ENCODE peak calls at places on chromosomes 12 and 14, in ten cellular contexts. F, W, N, Y, Z, L, B, T, A and K are unnamed samples.

GRCh38 chr14:26596722-26597030 is 1.2 kb downstream of the NOVA1 start:
- DNase-seq in Z (no peak), B (no peak), Y (no peak), A (no peak), N (no peak), L (peak), T (no peak), W (no peak), F (no peak), K (no peak)

GRCh38 chr12:26238341-26239126 is 43.2 kb downstream of the SSPN start:
- DNase-seq in T (no peak), F (peak), N (no peak), B (no peak), L (no peak), A (no peak), Y (no peak), Z (no peak), W (no peak), K (no peak)

GRCh38 chr14:26595922-26596721 is 1.7 kb downstream of the NOVA1 start:
- DNase-seq in L (no peak), A (no peak), B (no peak), F (no peak), Z (no peak), T (no peak), W (no peak), N (no peak), Y (no peak), K (no peak)

GRCh38 chr14:53237488-53237887 is 84.4 kb upstream of the DDHD1 start:
- DNase-seq in F (no peak), A (no peak), T (no peak), Y (no peak), B (no peak), N (no peak), L (no peak), Z (no peak), W (no peak), K (no peak)

GRCh38 chr14:70188608-70189540 is at the start of gene SLC8A3:
- DNase-seq in Y (peak), N (no peak), L (peak), A (no peak), Z (no peak), W (peak), F (no peak), T (no peak), B (no peak), K (no peak)

GRCh38 chr14:39431416-39432178 is 636 bp downstream of the FBXO33 start:
- DNase-seq in W (peak), Y (peak), L (peak), T (no peak), Z (peak), N (peak), B (peak), F (peak), A (no peak), K (no peak)

GRCh38 chr14:21498540-21499526 is 12.3 kb downstream of the METTL3 start:
- DNase-seq in T (no peak), F (no peak), A (peak), B (peak), W (peak), L (no peak), Z (no peak), Y (peak), N (peak), K (peak)

GRCh38 chr14:70885343-70886014 is 21.8 kb upstream of the PCNX1 start:
- DNase-seq in N (no peak), A (no peak), L (no peak), W (no peak), B (no peak), T (no peak), Y (no peak), Z (no peak), F (no peak), K (no peak)